ENCODE peak calls at places on chromosomes 6 and 20, in seven cellular contexts. M is vagina, F is HepG2, D is GM12878, E is HCT116, N is breast epithelium, G is transverse colon. B is an unnamed sample.

GRCh38 chr20:17835941-17836861 is 132.4 kb downstream of the SNX5 start:
- DNase-seq in M (no peak), F (no peak), D (no peak), E (no peak), N (peak), G (peak), B (no peak)

GRCh38 chr6:104566411-104566810 is 293.3 kb downstream of the HACE1 start:
- DNase-seq in M (no peak), F (no peak), D (no peak), E (no peak), N (no peak), G (no peak), B (no peak)

GRCh38 chr6:37862992-37863391 is 43.5 kb downstream of the ZFAND3 start:
- DNase-seq in M (no peak), F (no peak), D (no peak), E (no peak), N (no peak), G (no peak), B (no peak)

GRCh38 chr6:3163248-3163594 is 5.9 kb upstream of the TUBB2A start:
- DNase-seq in M (no peak), F (no peak), D (no peak), E (no peak), N (no peak), G (no peak), B (no peak)

GRCh38 chr6:91081452-91082067 is 494.7 kb upstream of the MAP3K7 start:
- DNase-seq in M (no peak), F (peak), D (no peak), E (peak), N (no peak), G (no peak), B (peak)

GRCh38 chr6:138397128-138397814 is 6.8 kb upstream of the HEBP2 start:
- DNase-seq in M (no peak), F (no peak), D (no peak), E (no peak), N (no peak), G (no peak), B (no peak)

GRCh38 chr6:45737331-45738056 is 278.2 kb downstream of the CLIC5 start:
- DNase-seq in M (no peak), F (no peak), D (peak), E (no peak), N (no peak), G (no peak), B (no peak)

GRCh38 chr20:46801003-46801702 is 91.7 kb downstream of the SLC2A10 start:
- DNase-seq in M (no peak), F (peak), D (no peak), E (no peak), N (no peak), G (no peak), B (no peak)

GRCh38 chr6:148107911-148108310 is 234.7 kb upstream of the SASH1 start:
- DNase-seq in M (no peak), F (no peak), D (no peak), E (no peak), N (no peak), G (no peak), B (no peak)

GRCh38 chr6:155254139-155254538 is 9.7 kb upstream of the CLDN20 start:
- DNase-seq in M (no peak), F (no peak), D (no peak), E (no peak), N (no peak), G (no peak), B (no peak)

GRCh38 chr6:85449388-85449817 is 480 bp upstream of the NT5E start:
- DNase-seq in M (no peak), F (no peak), D (peak), E (no peak), N (no peak), G (peak), B (no peak)

GRCh38 chr6:35473075-35473848 is 5.1 kb downstream of the RPL10A start:
- DNase-seq in M (no peak), F (peak), D (no peak), E (no peak), N (no peak), G (no peak), B (no peak)

GRCh38 chr6:40293109-40293823 is 293.9 kb downstream of the LRFN2 start:
- DNase-seq in M (no peak), F (no peak), D (no peak), E (no peak), N (no peak), G (no peak), B (no peak)

GRCh38 chr6:1311400-1312192 is at the start of gene FOXQ1:
- DNase-seq in M (no peak), F (peak), D (no peak), E (peak), N (peak), G (peak), B (no peak)

GRCh38 chr6:119333707-119334295 is 15.8 kb downstream of the MAN1A1 start:
- DNase-seq in M (no peak), F (no peak), D (no peak), E (no peak), N (no peak), G (no peak), B (no peak)

GRCh38 chr20:10448270-10449156 is 13.4 kb downstream of the SLX4IP start:
- DNase-seq in M (no peak), F (no peak), D (no peak), E (no peak), N (no peak), G (no peak), B (no peak)

GRCh38 chr6:21680611-21681010 is 87.1 kb downstream of the SOX4 start:
- DNase-seq in M (no peak), F (no peak), D (no peak), E (no peak), N (no peak), G (no peak), B (no peak)

GRCh38 chr6:44452725-44453124 is 65.2 kb downstream of the CDC5L start:
- DNase-seq in M (no peak), F (peak), D (no peak), E (no peak), N (no peak), G (no peak), B (no peak)

GRCh38 chr20:43787937-43788336 is 61.1 kb upstream of the GTSF1L start:
- DNase-seq in M (no peak), F (no peak), D (no peak), E (no peak), N (no peak), G (no peak), B (no peak)

GRCh38 chr20:47189060-47189459 is 167.4 kb downstream of the ZMYND8 start:
- DNase-seq in M (no peak), F (no peak), D (no peak), E (no peak), N (no peak), G (no peak), B (no peak)

GRCh38 chr6:169140986-169141495 is 112.6 kb downstream of the THBS2 start:
- DNase-seq in M (peak), F (no peak), D (no peak), E (no peak), N (no peak), G (no peak), B (no peak)

GRCh38 chr20:59020938-59021551 is 1.8 kb downstream of the TUBB1 start:
- DNase-seq in M (no peak), F (no peak), D (no peak), E (no peak), N (no peak), G (no peak), B (peak)

GRCh38 chr20:16544949-16545348 is 28.3 kb downstream of the KIF16B start:
- DNase-seq in M (no peak), F (no peak), D (no peak), E (no peak), N (no peak), G (no peak), B (no peak)

GRCh38 chr6:8279094-8279805 is 156.1 kb downstream of the SLC35B3 start:
- DNase-seq in M (no peak), F (no peak), D (no peak), E (no peak), N (no peak), G (no peak), B (no peak)

GRCh38 chr6:169252805-169253189 is 849 bp downstream of the THBS2 start:
- DNase-seq in M (no peak), F (no peak), D (no peak), E (no peak), N (no peak), G (no peak), B (no peak)

GRCh38 chr20:45826381-45827019 is 612 bp downstream of the TNNC2 start:
- DNase-seq in M (no peak), F (no peak), D (no peak), E (no peak), N (no peak), G (no peak), B (no peak)

GRCh38 chr6:126826315-126826714 is 292.2 kb upstream of the RSPO3 start:
- DNase-seq in M (no peak), F (no peak), D (no peak), E (no peak), N (no peak), G (no peak), B (no peak)

GRCh38 chr20:19932170-19932667 is 84.9 kb upstream of the NAA20 start:
- DNase-seq in M (no peak), F (no peak), D (no peak), E (no peak), N (no peak), G (no peak), B (peak)

GRCh38 chr20:3766832-3767433 is 620 bp downstream of the ADISSP start:
- DNase-seq in M (no peak), F (no peak), D (no peak), E (no peak), N (no peak), G (peak), B (no peak)

GRCh38 chr6:163771180-163771579 is 356.7 kb downstream of the QKI start:
- DNase-seq in M (no peak), F (no peak), D (no peak), E (no peak), N (no peak), G (no peak), B (no peak)

GRCh38 chr20:61332016-61332975 is 80.2 kb downstream of the CDH4 start:
- DNase-seq in M (no peak), F (no peak), D (no peak), E (no peak), N (no peak), G (no peak), B (no peak)

GRCh38 chr6:27126815-27127537 is 120.5 kb upstream of the PRSS16 start:
- DNase-seq in M (no peak), F (peak), D (peak), E (peak), N (peak), G (peak), B (peak)

GRCh38 chr6:95917034-95917433 is 98.7 kb upstream of the FUT9 start:
- DNase-seq in M (no peak), F (peak), D (no peak), E (no peak), N (no peak), G (no peak), B (no peak)

GRCh38 chr6:19159087-19159486 is 678.1 kb upstream of the ID4 start:
- DNase-seq in M (no peak), F (no peak), D (no peak), E (no peak), N (no peak), G (no peak), B (no peak)

GRCh38 chr20:50717974-50718761 is 13.2 kb upstream of the PARD6B start:
- DNase-seq in M (no peak), F (no peak), D (no peak), E (no peak), N (no peak), G (no peak), B (no peak)

GRCh38 chr6:132961610-132962009 is 147.2 kb downstream of the RPS12 start:
- DNase-seq in M (no peak), F (peak), D (no peak), E (no peak), N (no peak), G (no peak), B (no peak)

GRCh38 chr6:122399055-122399347 is 451 bp upstream of the HSF2 start:
- DNase-seq in M (no peak), F (no peak), D (no peak), E (no peak), N (no peak), G (no peak), B (no peak)

DNA sequence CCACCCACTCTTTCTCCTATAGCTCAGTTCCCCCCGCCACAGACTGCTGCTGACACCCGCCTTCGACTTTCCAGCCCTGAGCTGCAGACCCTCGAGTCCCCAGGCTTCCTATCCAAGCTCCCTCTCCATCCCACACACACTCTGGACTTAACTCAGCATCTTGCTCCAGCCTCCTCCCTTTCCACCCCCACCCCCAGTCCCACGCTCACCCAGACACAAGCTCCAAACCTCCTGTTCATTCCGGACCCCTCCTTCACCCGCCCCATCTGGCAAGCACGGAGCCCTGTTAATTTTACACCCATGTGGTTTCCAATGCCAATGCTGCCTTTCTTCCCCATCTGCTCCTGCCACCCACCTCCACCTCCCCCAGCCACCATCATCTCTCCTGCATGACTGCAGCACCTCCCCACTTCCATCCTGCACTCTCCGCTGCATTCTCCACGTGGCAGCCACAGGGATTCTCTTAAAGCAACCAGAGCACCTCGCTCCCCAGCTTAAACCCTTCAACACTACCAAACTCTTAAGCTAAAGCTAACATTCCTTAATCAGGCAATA is 9.9 kb upstream of the CDK5RAP1 start:
- DNase-seq in M (no peak), F (no peak), D (no peak), E (no peak), N (no peak), G (no peak), B (no peak)
- H3K4me3 ChIP-seq in M (no peak), F (no peak), D (no peak), E (no peak), N (no peak), G (no peak), B (no peak)

GRCh38 chr20:24700166-24700860 is 230.9 kb downstream of the SYNDIG1 start:
- DNase-seq in M (peak), F (no peak), D (no peak), E (no peak), N (no peak), G (no peak), B (no peak)
- H3K27ac ChIP-seq in M (no peak), F (no peak), D (no peak), E (no peak), N (no peak), G (no peak), B (no peak)

GRCh38 chr6:33000053-33000452 is 9.3 kb downstream of the HLA-DOA start:
- DNase-seq in M (no peak), F (peak), D (no peak), E (peak), N (no peak), G (no peak), B (no peak)
- TF ChIP-seq POLR2AphosphoS5 in M (no peak), F (no peak), D (no peak), E (no peak), N (no peak), G (no peak), B (no peak)

GRCh38 chr20:35739294-35740163 is 2.5 kb downstream of the RBM39 start:
- DNase-seq in M (no peak), F (peak), D (no peak), E (no peak), N (no peak), G (no peak), B (no peak)

GRCh38 chr20:35742741-35743523 is 872 bp upstream of the RBM39 start:
- DNase-seq in M (no peak), F (peak), D (peak), E (no peak), N (no peak), G (no peak), B (no peak)

GRCh38 chr20:35738410-35739179 is 3.5 kb downstream of the RBM39 start:
- DNase-seq in M (no peak), F (no peak), D (no peak), E (no peak), N (no peak), G (no peak), B (no peak)

GRCh38 chr20:35741892-35742740 is at the start of gene RBM39:
- DNase-seq in M (peak), F (peak), D (peak), E (peak), N (peak), G (peak), B (peak)

GRCh38 chr20:35743693-35744491 is 1.8 kb upstream of the RBM39 start:
- DNase-seq in M (no peak), F (peak), D (no peak), E (no peak), N (peak), G (no peak), B (no peak)
- H3K4me3 ChIP-seq in M (no peak), F (peak), D (peak), E (peak), N (no peak), G (no peak), B (peak)

GRCh38 chr6:87902383-87902782 is 145.3 kb upstream of the SPACA1 start:
- DNase-seq in M (no peak), F (no peak), D (no peak), E (no peak), N (no peak), G (no peak), B (no peak)

GRCh38 chr6:87901613-87902012 is 146.0 kb upstream of the SPACA1 start:
- DNase-seq in M (no peak), F (no peak), D (no peak), E (no peak), N (no peak), G (no peak), B (no peak)

GRCh38 chr6:87897581-87898147 is 150.0 kb upstream of the SPACA1 start:
- DNase-seq in M (no peak), F (no peak), D (no peak), E (no peak), N (no peak), G (no peak), B (no peak)

GRCh38 chr6:87899499-87900147 is 148.0 kb upstream of the SPACA1 start:
- DNase-seq in M (no peak), F (peak), D (no peak), E (no peak), N (no peak), G (no peak), B (no peak)

GRCh38 chr6:87900160-87900698 is 147.4 kb upstream of the SPACA1 start:
- DNase-seq in M (no peak), F (peak), D (no peak), E (no peak), N (no peak), G (no peak), B (no peak)
- H3K27ac ChIP-seq in M (no peak), F (no peak), D (no peak), E (no peak), N (no peak), G (no peak), B (no peak)